ENCODE peak calls at places on chromosomes 11 and 22, in four cellular contexts. F is EL; I is A549; N is activated CD4-positive, alpha-beta T cell treated with anti-CD3 and anti-CD28 coated beads, Interleukin-2, amount 50 U/mL, for 4 hours. O is an unnamed sample.
A peak's percentile ranks its signal among the peaks of the same experiment; 100 is the strongest.

GRCh38 chr22:22687638-22688500 is 43.5 kb downstream of the GGTLC2 start:
- DNase-seq in I (peak; percentile 52), F (peak; percentile 29), N (no peak), O (no peak)

GRCh38 chr11:61682093-61682732 is 2.0 kb downstream of the DAGLA start:
- DNase-seq in I (no peak), N (no peak), F (peak; percentile 43), O (peak; percentile 37)

GRCh38 chr11:39304586-39304985 is 2154.9 kb downstream of the LRRC4C start:
- DNase-seq in I (no peak), N (no peak), F (peak; percentile 0), O (no peak)

GRCh38 chr11:112467721-112468120 is 207.1 kb upstream of the PLET1 start:
- DNase-seq in F (no peak), N (no peak), I (no peak), O (no peak)

GRCh38 chr11:102171101-102171500 is 60.9 kb downstream of the YAP1 start:
- DNase-seq in I (no peak), F (peak; percentile 74), N (no peak), O (peak; percentile 86)

GRCh38 chr22:42814215-42814614 is 42.9 kb downstream of the ARFGAP3 start:
- DNase-seq in N (no peak), I (no peak), F (no peak), O (no peak)

GRCh38 chr11:12989428-12990242 is 19.5 kb upstream of the RASSF10 start:
- DNase-seq in I (no peak), N (no peak), F (no peak), O (no peak)

GRCh38 chr11:16013649-16014275 is 342.6 kb downstream of the SOX6 start:
- DNase-seq in F (peak; percentile 32), N (no peak), I (no peak), O (no peak)

GRCh38 chr22:30414525-30415047 is 11.0 kb upstream of the MTFP1 start:
- DNase-seq in F (no peak), I (no peak), N (no peak), O (no peak)

GRCh38 chr22:49632199-49633009 is 195.3 kb downstream of the BRD1 start:
- DNase-seq in F (no peak), I (peak; percentile 55), N (no peak), O (peak; percentile 57)

GRCh38 chr11:65274734-65275682 is 13.2 kb downstream of the POLA2 start:
- DNase-seq in F (peak; percentile 98), I (peak; percentile 85), N (no peak), O (peak; percentile 89)

GRCh38 chr22:33272180-33272579 is 214.0 kb upstream of the SYN3 start:
- DNase-seq in I (peak; percentile 14), N (no peak), F (no peak), O (no peak)

GRCh38 chr11:79062814-79063762 is 377.7 kb downstream of the TENM4 start:
- DNase-seq in F (peak; percentile 9), N (no peak), I (peak; percentile 53), O (no peak)

GRCh38 chr11:45856044-45856468 is 8.8 kb downstream of the CRY2 start:
- DNase-seq in F (no peak), N (no peak), I (no peak), O (no peak)

GRCh38 chr11:117928818-117929567 is at the start of gene TMPRSS13:
- DNase-seq in I (no peak), N (no peak), F (no peak), O (peak; percentile 80)

GRCh38 chr11:74681686-74682651 is 49.3 kb downstream of the CHRDL2 start:
- DNase-seq in I (no peak), N (no peak), F (peak; percentile 48), O (no peak)

GRCh38 chr22:39716534-39716933 is 146.0 kb downstream of the CACNA1I start:
- DNase-seq in I (no peak), N (no peak), F (no peak), O (no peak)

GRCh38 chr11:124751741-124752470 is at the start of gene VSIG2:
- DNase-seq in N (no peak), F (no peak), I (no peak), O (no peak)

GRCh38 chr11:14357843-14358728 is 897 bp downstream of the RRAS2 start:
- DNase-seq in I (peak; percentile 76), N (peak; percentile 10), F (peak; percentile 76), O (peak; percentile 58)

GRCh38 chr22:31344369-31345330 is 1.5 kb downstream of the PATZ1 start:
- DNase-seq in I (no peak), F (no peak), N (peak; percentile 25), O (no peak)

O was measured in PC-9.